ENCODE peak calls at places on chromosomes 12 and 14, in six cellular contexts. A is ELR, I is epithelial cell of esophagus, Z is HFFc6, C is adipocyte, M is neural progenitor cell. U is an unnamed sample.

GRCh38 chr14:88364710-88365413 is 20.6 kb upstream of the SPATA7 start:
- DNase-seq in C (no peak), I (no peak), A (no peak), Z (no peak), M (peak), U (no peak)

GRCh38 chr12:43444940-43445564 is 107.0 kb downstream of the ADAMTS20 start:
- DNase-seq in M (peak), Z (peak), C (peak), A (peak), I (peak), U (peak)

GRCh38 chr12:100956311-100956852 is 161.8 kb downstream of the ANO4 start:
- DNase-seq in M (no peak), A (no peak), I (no peak), C (no peak), Z (no peak), U (no peak)

GRCh38 chr14:61196792-61197191 is 84.3 kb downstream of the TMEM30B start:
- DNase-seq in I (peak), C (no peak), M (no peak), Z (no peak), A (peak), U (no peak)

GRCh38 chr14:21014761-21015190 is 10.1 kb downstream of the NDRG2 start:
- DNase-seq in C (peak), Z (peak), M (peak), A (peak), I (peak), U (peak)

GRCh38 chr14:105006831-105007592 is 13.9 kb downstream of the CDCA4 start:
- DNase-seq in I (no peak), C (no peak), Z (no peak), M (no peak), A (no peak), U (no peak)

GRCh38 chr12:62817556-62818271 is 117.2 kb downstream of the PPM1H start:
- DNase-seq in I (peak), M (no peak), Z (no peak), C (peak), A (no peak), U (peak)

GRCh38 chr14:33847066-33847465 is 103.8 kb downstream of the EGLN3 start:
- DNase-seq in Z (peak), A (no peak), I (no peak), M (no peak), C (peak), U (no peak)

GRCh38 chr12:3418609-3419469 is 72.2 kb upstream of the PRMT8 start:
- DNase-seq in A (no peak), Z (no peak), M (no peak), I (no peak), C (no peak), U (no peak)

GRCh38 chr14:100856056-100856950 is 30.4 kb downstream of the MEG3 start:
- DNase-seq in A (no peak), C (no peak), Z (no peak), M (no peak), I (no peak), U (no peak)